ENCODE peak calls at places on chromosomes 4 and X, in four cellular contexts. Z is heart left ventricle, M is OCI-LY7, I is HCT116. Q is an unnamed sample.

GRCh38 chr4:25299476-25300203 is 12.9 kb upstream of the ZCCHC4 start:
- DNase-seq in Z (no peak), M (no peak), I (no peak), Q (peak; percentile 47)

GRCh38 chr4:7518871-7519637 is 84.3 kb upstream of the PSAPL1 start:
- DNase-seq in Z (peak; percentile 81), M (no peak), I (no peak), Q (no peak)

GRCh38 chr4:28842271-28842670 is 1877.9 kb upstream of the PCDH7 start:
- DNase-seq in Z (no peak), M (no peak), I (no peak), Q (no peak)

GRCh38 chr4:28772066-28772465 is 1911.4 kb downstream of the STIM2 start:
- DNase-seq in Z (no peak), M (no peak), I (no peak), Q (no peak)

GRCh38 chr4:23368081-23368697 is 521.7 kb downstream of the PPARGC1A start:
- DNase-seq in Z (no peak), M (no peak), I (no peak), Q (no peak)

GRCh38 chr4:153207561-153207960 is 3.3 kb downstream of the TRIM2 start:
- DNase-seq in Z (peak; percentile 69), M (no peak), I (no peak), Q (peak; percentile 10)

GRCh38 chr4:65538571-65538970 is 131.7 kb downstream of the EPHA5 start:
- DNase-seq in Z (no peak), M (no peak), I (no peak), Q (no peak)

GRCh38 chr4:38024203-38024504 is 64.0 kb downstream of the PTTG2 start:
- DNase-seq in Z (no peak), M (no peak), I (no peak), Q (no peak)

GRCh38 chr4:173259310-173259709 is 74.8 kb downstream of the HMGB2 start:
- DNase-seq in Z (no peak), M (no peak), I (no peak), Q (no peak)
- H3K27ac ChIP-seq in Z (no peak overlapping the region), M (no peak overlapping the region), I (no peak overlapping the region), Q (no peak overlapping the region)

GRCh38 chr4:72358483-72358882 is 210.5 kb downstream of the ADAMTS3 start:
- DNase-seq in Z (no peak), M (no peak), I (no peak), Q (no peak)
- H3K27ac ChIP-seq in Z (no peak overlapping the region), M (no peak overlapping the region), I (no peak overlapping the region), Q (no peak overlapping the region)

GRCh38 chr4:169136330-169136729 is 126.3 kb upstream of the CBR4 start:
- DNase-seq in Z (no peak), M (no peak), I (no peak), Q (no peak)

GRCh38 chr4:169131556-169132208 is 121.6 kb upstream of the CBR4 start:
- DNase-seq in Z (no peak), M (no peak), I (no peak), Q (no peak)

GRCh38 chr4:169135776-169136175 is 125.7 kb upstream of the CBR4 start:
- DNase-seq in Z (no peak), M (no peak), I (no peak), Q (no peak)

GRCh38 chr4:169133932-169134331 is 123.9 kb upstream of the CBR4 start:
- DNase-seq in Z (no peak), M (no peak), I (no peak), Q (no peak)

DNA sequence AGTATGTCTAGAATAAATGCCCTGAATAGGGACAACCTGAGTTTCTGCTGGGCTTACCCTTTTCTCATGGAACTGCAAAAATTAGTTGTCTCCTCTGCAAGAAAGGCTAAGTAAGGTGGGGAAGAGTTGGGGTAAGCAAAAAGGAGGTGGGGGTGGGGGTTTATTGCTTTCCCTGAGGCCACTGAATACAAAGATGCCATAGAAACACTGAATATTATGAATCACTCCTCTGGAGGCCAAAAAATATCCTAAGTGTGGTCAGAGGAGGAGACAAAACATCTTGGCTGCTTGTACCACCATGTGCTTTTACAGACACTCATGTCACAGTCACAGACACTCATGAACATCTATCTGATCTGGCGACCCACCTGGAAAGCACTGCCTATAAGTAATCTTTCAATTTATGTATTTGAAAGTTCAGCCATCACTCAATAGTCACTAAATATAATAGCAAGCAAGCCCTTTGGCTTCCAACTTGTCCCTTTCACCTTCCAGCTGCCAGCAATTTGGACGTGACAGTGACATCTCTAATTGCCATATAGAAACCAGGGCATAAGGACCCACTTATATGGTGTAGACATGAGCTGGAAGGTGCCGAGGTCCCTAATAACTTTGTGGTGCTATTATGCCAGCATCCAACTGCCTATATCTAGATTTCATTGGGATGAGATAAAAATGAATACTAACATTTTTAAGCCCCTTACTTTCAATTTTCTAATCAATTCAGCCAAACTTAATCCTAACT is 122.7 kb upstream of the CBR4 start:
- DNase-seq in Z (no peak), M (no peak), I (no peak), Q (no peak)
- H3K27ac ChIP-seq in Z (no peak overlapping the region), M (no peak overlapping the region), I (no peak overlapping the region), Q (no peak overlapping the region)

GRCh38 chr4:139562067-139562684 is 6.2 kb upstream of the SETD7 start:
- DNase-seq in Z (no peak), M (no peak), I (no peak), Q (no peak)

GRCh38 chr4:139559692-139560091 is 3.7 kb upstream of the SETD7 start:
- DNase-seq in Z (no peak), M (no peak), I (no peak), Q (no peak)

GRCh38 chr4:139559095-139559490 is 3.1 kb upstream of the SETD7 start:
- DNase-seq in Z (no peak), M (no peak), I (no peak), Q (no peak)

GRCh38 chr4:139558235-139559094 is 2.4 kb upstream of the SETD7 start:
- DNase-seq in Z (no peak), M (no peak), I (no peak), Q (no peak)

DNA sequence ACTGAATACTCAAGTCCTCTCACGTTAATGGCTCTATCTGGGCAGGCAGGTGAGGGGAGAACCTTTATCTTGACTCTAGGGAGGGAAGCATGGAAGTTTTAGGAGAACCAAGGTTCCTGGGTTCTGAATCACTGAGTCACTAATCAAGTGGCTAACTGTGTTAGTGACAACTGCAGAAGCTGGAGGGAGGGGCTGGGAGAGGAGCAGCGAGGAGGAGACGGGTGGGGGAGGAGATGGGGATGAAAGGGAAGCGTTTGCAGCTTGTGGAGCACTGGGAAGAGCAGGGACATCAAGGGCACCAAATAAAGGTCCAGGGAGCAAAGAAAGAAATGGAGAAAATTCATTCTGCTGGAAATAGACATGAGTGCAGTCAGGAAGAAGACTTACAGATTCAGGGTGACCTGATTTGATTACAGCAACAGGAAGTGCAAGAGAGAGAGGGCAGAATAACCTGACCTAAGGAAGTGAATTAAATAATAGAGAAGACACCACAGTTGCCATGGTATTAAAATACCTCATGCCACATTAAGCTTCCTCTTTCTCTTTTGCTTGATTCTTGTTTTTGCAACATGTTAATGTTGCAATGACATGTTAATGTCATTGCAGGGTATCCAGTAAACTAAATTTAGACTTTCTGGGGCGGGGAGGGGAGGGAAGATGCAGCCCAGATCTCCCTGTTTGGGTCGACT is 4.5 kb upstream of the SETD7 start:
- DNase-seq in Z (no peak), M (peak; percentile 86), I (no peak), Q (no peak)
- H3K27ac ChIP-seq in Z (no peak overlapping the region), M (peak overlapping the region; percentile 87), I (no peak overlapping the region), Q (no peak overlapping the region)

GRCh38 chr4:89538886-89539285 is 231.3 kb upstream of the GPRIN3 start:
- DNase-seq in Z (no peak), M (no peak), I (no peak), Q (no peak)
- H3K27ac ChIP-seq in Z (no peak overlapping the region), M (no peak overlapping the region), I (no peak overlapping the region), Q (no peak overlapping the region)

DNA sequence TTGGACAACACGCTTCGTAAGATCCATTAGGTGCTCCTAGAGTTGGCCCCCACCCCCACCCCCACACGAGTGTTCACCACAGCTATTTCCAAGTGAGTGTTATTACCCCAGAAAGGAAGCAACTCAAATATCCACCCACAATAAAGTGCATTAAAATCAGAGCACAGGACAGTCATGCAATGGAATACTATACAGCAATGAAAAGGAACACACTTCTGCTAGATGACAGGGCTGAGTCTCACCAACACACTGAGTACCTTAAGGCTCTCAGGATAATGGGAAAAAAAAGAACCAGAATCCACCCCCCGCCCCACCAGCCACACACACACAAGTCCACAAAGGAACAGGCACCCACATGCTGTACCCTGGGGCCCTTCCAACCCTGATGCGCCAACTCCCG is 21.0 kb downstream of the LRPAP1 start:
- DNase-seq in Z (no peak), M (no peak), I (no peak), Q (no peak)
- H3K27ac ChIP-seq in Z (no peak overlapping the region), M (no peak overlapping the region), I (no peak overlapping the region), Q (no peak overlapping the region)

GRCh38 chr4:1872918-1873269 is 1.7 kb downstream of the NSD2 start:
- DNase-seq in Z (no peak), M (peak; percentile 48), I (no peak), Q (no peak)
- H3K27ac ChIP-seq in Z (peak overlapping the region; percentile 97), M (peak overlapping the region; percentile 85), I (no peak overlapping the region), Q (no peak overlapping the region)

DNA sequence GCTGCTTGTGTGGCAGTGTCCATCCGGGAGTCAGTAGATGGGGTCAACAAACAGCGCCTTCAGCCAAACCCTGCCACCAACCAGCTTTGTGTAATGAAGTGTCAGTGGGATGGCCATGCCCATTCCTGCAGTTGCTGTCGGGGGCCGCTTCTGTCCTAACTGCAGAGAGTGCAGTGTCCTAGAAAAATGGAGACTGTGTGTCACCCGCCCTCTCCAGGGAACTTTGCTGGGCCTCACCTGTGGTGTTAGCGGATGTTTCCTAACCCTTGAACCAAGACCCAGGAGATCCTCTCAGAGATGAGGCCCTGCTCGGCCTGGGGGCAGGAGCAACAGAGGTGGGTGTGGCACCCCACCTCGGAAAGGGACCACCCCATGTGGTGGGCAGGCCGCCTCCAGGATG is 35.3 kb upstream of the HGFAC start:
- DNase-seq in Z (peak; percentile 52), M (no peak), I (no peak), Q (no peak)
- H3K27ac ChIP-seq in Z (no peak overlapping the region), M (no peak overlapping the region), I (no peak overlapping the region), Q (peak overlapping the region; percentile 5)

DNA sequence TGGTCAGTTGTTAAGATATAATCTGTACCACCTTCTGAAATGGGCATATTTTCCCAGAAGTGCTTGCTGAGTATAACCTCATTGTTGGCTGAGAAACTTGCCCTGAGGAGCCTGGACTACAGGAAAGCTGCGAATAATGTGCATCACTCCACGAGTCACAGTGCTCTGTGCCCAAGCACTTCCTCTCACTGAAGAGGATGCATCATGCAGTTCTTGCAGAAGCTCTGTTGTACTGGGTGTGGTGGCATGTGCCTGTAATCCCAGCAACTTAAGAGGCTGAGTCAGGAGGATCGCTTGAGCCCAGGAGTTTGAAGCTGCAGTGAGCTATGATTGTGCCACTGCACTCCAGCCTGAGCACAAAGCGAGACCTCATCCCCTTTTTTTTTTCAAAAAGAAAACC is 56.9 kb downstream of the DOCK11 start:
- DNase-seq in Z (no peak), M (no peak), I (peak; percentile 21), Q (peak; percentile 45)
- H3K27ac ChIP-seq in Z (no peak overlapping the region), M (no peak overlapping the region), I (no peak overlapping the region), Q (peak overlapping the region; percentile 81)